ENCODE peak calls at places on chromosome 10, in nine cellular contexts. F, W, E, O, P, G, D, S and Q are unnamed samples.

GRCh38 chr10:12417341-12417740 is 68.0 kb downstream of the CAMK1D start:
- DNase-seq in O (no peak), F (no peak), E (no peak), P (no peak), D (no peak), W (no peak), G (no peak), S (no peak), Q (no peak)

GRCh38 chr10:110824152-110824441 is 47.6 kb upstream of the PDCD4 start:
- DNase-seq in P (no peak), E (no peak), D (no peak), O (no peak), G (no peak), W (no peak), S (no peak), F (no peak), Q (no peak)

GRCh38 chr10:118587881-118588651 is 7.4 kb downstream of the PRLHR start:
- DNase-seq in S (no peak), E (no peak), O (no peak), W (no peak), P (no peak), D (no peak), F (no peak), G (no peak), Q (no peak)

GRCh38 chr10:109737626-109738025 is 185.7 kb downstream of the XPNPEP1 start:
- DNase-seq in F (no peak), W (no peak), S (no peak), E (no peak), O (no peak), D (no peak), G (no peak), P (no peak), Q (no peak)

GRCh38 chr10:49597426-49598163 is 12.5 kb upstream of the SLC18A3 start:
- DNase-seq in D (no peak), G (no peak), F (no peak), W (no peak), S (no peak), P (no peak), E (no peak), O (no peak), Q (no peak)

GRCh38 chr10:47022311-47023131 is 111.3 kb downstream of the PTPN20 start:
- DNase-seq in G (no peak), F (no peak), E (no peak), D (no peak), W (no peak), S (no peak), P (peak), O (no peak), Q (no peak)

GRCh38 chr10:75972494-75973276 is 541.3 kb downstream of the LRMDA start:
- DNase-seq in G (peak), O (peak), S (no peak), D (no peak), W (peak), F (no peak), P (no peak), E (no peak), Q (no peak)

GRCh38 chr10:32199724-32200394 is 143.6 kb upstream of the KIF5B start:
- DNase-seq in G (no peak), O (no peak), E (no peak), P (no peak), S (no peak), D (no peak), W (no peak), F (no peak), Q (no peak)

GRCh38 chr10:93710333-93710909 is 8.0 kb upstream of the FRA10AC1 start:
- DNase-seq in F (no peak), W (no peak), O (no peak), E (no peak), P (no peak), G (no peak), D (no peak), S (no peak), Q (no peak)

GRCh38 chr10:86349474-86349873 is 17.1 kb downstream of the GRID1 start:
- DNase-seq in F (no peak), O (no peak), G (no peak), W (peak), D (no peak), S (peak), E (no peak), P (peak), Q (no peak)

GRCh38 chr10:4780782-4781181 is 45.2 kb upstream of the AKR1E2 start:
- DNase-seq in S (no peak), G (no peak), W (no peak), P (no peak), E (no peak), F (no peak), D (no peak), O (peak), Q (no peak)

GRCh38 chr10:123309740-123310139 is 155.5 kb downstream of the BUB3 start:
- DNase-seq in O (peak), W (no peak), P (no peak), E (no peak), F (no peak), D (no peak), S (no peak), G (no peak), Q (no peak)

GRCh38 chr10:51052152-51052551 is 22.1 kb upstream of the PRKG1 start:
- DNase-seq in F (no peak), W (no peak), P (no peak), S (no peak), G (no peak), O (no peak), E (no peak), D (no peak), Q (no peak)

GRCh38 chr10:104197364-104197763 is 34.8 kb downstream of the CFAP43 start:
- DNase-seq in S (no peak), W (no peak), O (no peak), F (no peak), D (no peak), G (no peak), P (no peak), E (no peak), Q (no peak)

GRCh38 chr10:71597821-71598498 is 121.6 kb downstream of the C10orf105 start:
- DNase-seq in W (no peak), G (no peak), F (no peak), P (peak), O (peak), E (peak), D (peak), S (no peak), Q (no peak)

GRCh38 chr10:43865275-43866135 is 216.8 kb upstream of the ZNF32 start:
- DNase-seq in G (no peak), F (no peak), E (no peak), S (no peak), D (no peak), W (no peak), O (no peak), P (no peak), Q (no peak)

GRCh38 chr10:88243202-88243744 is 339.8 kb downstream of the RNLS start:
- DNase-seq in S (no peak), E (no peak), O (peak), G (no peak), F (no peak), W (no peak), P (no peak), D (no peak), Q (no peak)

GRCh38 chr10:88241501-88241900 is 341.6 kb downstream of the RNLS start:
- DNase-seq in D (no peak), F (no peak), G (no peak), P (no peak), E (no peak), S (no peak), W (no peak), O (no peak), Q (no peak)

GRCh38 chr10:88244781-88245350 is 338.3 kb downstream of the RNLS start:
- DNase-seq in F (no peak), P (no peak), D (no peak), W (no peak), G (no peak), E (no peak), S (no peak), O (no peak), Q (no peak)

GRCh38 chr10:88245974-88246511 is 337.1 kb downstream of the RNLS start:
- DNase-seq in G (peak), D (no peak), O (peak), F (no peak), E (no peak), S (no peak), W (peak), P (no peak), Q (peak)

DNA sequence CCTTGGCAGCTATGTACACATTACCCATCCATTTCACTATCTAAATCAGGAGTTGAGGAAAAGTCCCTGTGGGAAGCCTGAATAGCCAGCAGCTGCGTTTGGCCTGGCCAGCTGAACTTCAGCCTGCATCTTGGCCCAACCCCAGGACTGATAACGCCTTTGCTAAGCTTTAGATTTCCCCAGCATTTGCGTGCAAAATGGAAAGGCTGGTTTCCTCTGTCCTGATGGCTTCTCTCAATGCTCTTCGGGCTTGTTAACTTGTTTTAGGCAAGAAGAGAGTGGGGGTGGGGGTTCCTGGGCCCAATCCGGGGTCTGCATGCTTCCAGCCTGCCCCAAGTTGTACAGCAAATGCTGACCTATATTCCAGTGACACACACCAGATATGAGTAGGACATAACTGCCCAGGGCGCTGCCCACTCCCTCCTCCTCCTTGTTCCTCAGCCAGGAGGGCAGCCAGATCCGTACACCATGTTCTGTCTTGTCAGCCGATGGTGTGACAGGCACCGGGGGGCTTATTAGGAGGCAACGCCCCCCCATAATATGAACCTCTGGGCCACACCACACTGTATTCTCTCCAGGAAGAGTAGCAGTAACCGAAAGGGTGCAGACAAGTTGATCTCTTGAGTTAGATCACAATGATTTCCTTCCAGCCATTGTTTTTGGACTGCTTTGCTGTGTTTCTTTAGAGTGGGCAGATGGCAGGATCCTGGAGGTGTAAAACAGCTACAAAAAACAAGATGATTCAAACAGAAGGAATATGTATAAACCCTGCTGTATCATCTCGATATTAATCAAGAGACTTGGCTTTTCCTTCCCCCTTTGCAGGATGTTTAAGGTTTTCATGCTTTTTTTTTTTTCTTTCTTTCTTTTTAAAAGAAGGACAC is 339.0 kb downstream of the RNLS start:
- DNase-seq in P (peak), D (peak), S (no peak), F (no peak), G (peak), W (peak), O (peak), E (no peak), Q (no peak)
- H3K4me3 ChIP-seq in P (peak), D (peak), S (no peak), F (no peak), G (no peak), W (no peak), O (no peak), E (peak), Q (no peak)

GRCh38 chr10:129335396-129335795 is 131.6 kb upstream of the MGMT start:
- DNase-seq in W (no peak), O (no peak), F (no peak), D (no peak), S (no peak), E (no peak), P (no peak), G (no peak), Q (no peak)

GRCh38 chr10:129335942-129336341 is 131.1 kb upstream of the MGMT start:
- DNase-seq in S (no peak), E (no peak), G (no peak), W (no peak), P (no peak), F (no peak), D (no peak), O (no peak), Q (no peak)

GRCh38 chr10:129329375-129330040 is 137.5 kb upstream of the MGMT start:
- DNase-seq in G (no peak), F (no peak), D (no peak), O (no peak), S (no peak), E (no peak), W (no peak), P (no peak), Q (no peak)

GRCh38 chr10:129334326-129334725 is 132.7 kb upstream of the MGMT start:
- DNase-seq in F (no peak), D (no peak), P (no peak), G (no peak), E (no peak), S (no peak), W (no peak), O (no peak), Q (no peak)

GRCh38 chr10:129332476-129332875 is 134.6 kb upstream of the MGMT start:
- DNase-seq in D (no peak), G (no peak), F (no peak), P (no peak), O (no peak), S (peak), E (no peak), W (peak), Q (no peak)
- TF ChIP-seq CTCF in D (peak), G (peak), F (peak), P (peak), O (no peak), S (no peak), E (peak), W (peak), Q (no peak)

GRCh38 chr10:79264942-79265341 is 82.3 kb upstream of the PPIF start:
- DNase-seq in O (peak), E (no peak), F (no peak), S (no peak), G (peak), D (peak), P (peak), W (no peak), Q (no peak)

GRCh38 chr10:79266092-79266491 is 81.2 kb upstream of the PPIF start:
- DNase-seq in W (no peak), E (peak), F (no peak), S (no peak), G (no peak), D (no peak), O (peak), P (no peak), Q (no peak)

GRCh38 chr10:79267449-79267848 is 79.8 kb upstream of the PPIF start:
- DNase-seq in P (no peak), D (no peak), O (no peak), E (no peak), G (no peak), S (no peak), W (no peak), F (no peak), Q (no peak)

GRCh38 chr10:79268100-79268670 is 79.1 kb upstream of the PPIF start:
- DNase-seq in W (no peak), S (no peak), O (peak), P (no peak), D (no peak), G (peak), F (no peak), E (no peak), Q (no peak)

GRCh38 chr10:79266543-79267312 is 80.5 kb upstream of the PPIF start:
- DNase-seq in P (peak), S (no peak), O (peak), D (peak), G (peak), F (no peak), E (peak), W (no peak), Q (peak)
- H3K4me3 ChIP-seq in P (no peak), S (no peak), O (no peak), D (peak), G (no peak), F (no peak), E (no peak), W (no peak), Q (no peak)

DNA sequence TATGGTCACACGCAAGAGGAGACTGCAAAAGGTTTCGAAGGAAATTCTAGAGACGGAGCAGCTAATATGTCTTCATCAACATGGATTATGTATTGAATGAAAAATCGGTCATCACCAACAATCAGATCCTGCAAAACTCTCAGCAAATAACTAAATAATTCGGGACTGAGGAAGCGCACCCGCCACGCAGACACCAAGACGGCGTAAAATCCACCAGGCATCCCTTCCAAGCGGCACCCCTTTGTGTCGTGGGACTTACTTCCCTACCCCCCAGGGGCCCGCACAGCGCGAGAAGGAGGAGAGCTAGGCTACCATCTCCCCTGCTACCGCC is 749 bp downstream of the ARL3 start:
- DNase-seq in D (no peak), S (no peak), F (no peak), O (no peak), G (no peak), E (no peak), W (no peak), P (no peak), Q (no peak)
- TF ChIP-seq CTCF in D (no peak), S (peak), F (no peak), O (peak), G (no peak), E (no peak), W (no peak), P (no peak), Q (no peak)

GRCh38 chr10:129598413-129598812 is 131.4 kb downstream of the MGMT start:
- DNase-seq in G (no peak), D (no peak), O (no peak), S (no peak), F (no peak), P (no peak), W (no peak), E (no peak), Q (no peak)
- H3K4me3 ChIP-seq in G (no peak), D (no peak), O (no peak), S (no peak), F (no peak), P (no peak), W (no peak), E (no peak), Q (no peak)

DNA sequence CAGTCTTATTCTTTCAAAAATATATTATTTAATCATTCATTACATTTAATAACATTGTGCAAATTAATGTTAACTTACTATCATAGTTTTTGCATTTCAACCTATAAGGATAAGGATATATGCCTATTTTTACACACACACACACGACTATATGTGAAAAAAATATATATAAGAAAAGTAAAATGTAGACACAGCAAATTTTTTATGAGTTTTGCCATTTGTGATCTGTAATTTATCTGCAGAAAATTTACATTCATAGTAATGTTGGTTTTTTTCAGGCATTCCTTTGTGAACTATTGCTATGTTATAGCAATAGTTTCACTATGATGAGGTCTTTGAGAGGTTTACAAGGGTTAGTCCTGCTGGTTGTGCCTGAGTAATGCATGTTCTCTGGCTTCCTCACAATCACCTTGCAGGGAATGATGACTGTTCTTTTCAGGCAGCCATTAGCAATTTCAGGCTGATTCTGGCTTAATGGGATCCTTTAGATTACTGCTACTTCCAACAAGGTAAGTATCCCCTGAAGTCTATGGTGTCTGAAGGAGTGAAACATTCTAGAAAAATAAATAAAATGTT is 183.7 kb upstream of the CDK1 start:
- DNase-seq in F (no peak), D (no peak), O (peak), S (peak), W (no peak), P (no peak), G (peak), E (no peak), Q (no peak)
- TF ChIP-seq CTCF in F (no peak), D (no peak), O (peak), S (no peak), W (no peak), P (no peak), G (peak), E (no peak), Q (no peak)

DNA sequence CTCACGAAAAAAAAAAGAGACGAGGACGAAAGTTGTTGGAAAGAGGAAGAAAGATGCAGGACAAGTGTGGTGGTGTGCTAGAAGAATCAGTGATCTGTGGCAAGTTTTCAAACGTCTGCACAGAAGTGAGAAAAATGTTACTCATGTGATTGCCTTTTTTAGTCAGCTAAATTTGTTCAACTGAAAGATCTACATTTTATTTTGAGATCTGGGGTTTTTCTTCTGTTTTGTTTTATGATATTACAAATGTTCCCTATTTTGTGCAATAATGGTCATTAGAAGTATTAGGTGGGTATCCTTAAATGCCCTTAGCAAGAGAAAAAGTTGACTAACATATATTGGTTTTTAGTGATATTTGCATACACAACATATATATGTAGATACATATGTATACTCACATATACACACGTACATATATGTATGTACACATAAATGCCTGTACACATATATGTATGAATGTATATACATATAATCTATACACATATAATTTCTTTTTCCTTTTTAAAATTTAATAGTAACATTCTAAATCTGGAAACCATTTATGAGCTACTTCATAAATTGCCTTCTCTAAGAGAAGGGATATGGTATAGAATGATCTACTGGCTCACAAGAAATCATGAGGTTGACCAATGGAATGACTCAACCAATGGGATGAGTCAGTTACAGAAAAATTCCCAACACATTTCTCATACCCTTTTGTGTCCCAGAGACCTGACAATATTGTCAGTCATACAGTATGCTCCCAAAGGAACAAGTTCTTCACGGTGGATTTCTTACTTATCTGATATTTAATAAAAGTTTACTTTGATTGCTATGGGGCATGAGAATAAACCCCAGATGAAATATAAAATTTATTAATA is 38.4 kb downstream of the SLC39A12 start:
- DNase-seq in G (peak), P (no peak), S (peak), W (no peak), O (peak), D (no peak), F (no peak), E (no peak), Q (peak)
- H3K4me3 ChIP-seq in G (no peak), P (no peak), S (no peak), W (no peak), O (no peak), D (no peak), F (no peak), E (no peak), Q (no peak)

DNA sequence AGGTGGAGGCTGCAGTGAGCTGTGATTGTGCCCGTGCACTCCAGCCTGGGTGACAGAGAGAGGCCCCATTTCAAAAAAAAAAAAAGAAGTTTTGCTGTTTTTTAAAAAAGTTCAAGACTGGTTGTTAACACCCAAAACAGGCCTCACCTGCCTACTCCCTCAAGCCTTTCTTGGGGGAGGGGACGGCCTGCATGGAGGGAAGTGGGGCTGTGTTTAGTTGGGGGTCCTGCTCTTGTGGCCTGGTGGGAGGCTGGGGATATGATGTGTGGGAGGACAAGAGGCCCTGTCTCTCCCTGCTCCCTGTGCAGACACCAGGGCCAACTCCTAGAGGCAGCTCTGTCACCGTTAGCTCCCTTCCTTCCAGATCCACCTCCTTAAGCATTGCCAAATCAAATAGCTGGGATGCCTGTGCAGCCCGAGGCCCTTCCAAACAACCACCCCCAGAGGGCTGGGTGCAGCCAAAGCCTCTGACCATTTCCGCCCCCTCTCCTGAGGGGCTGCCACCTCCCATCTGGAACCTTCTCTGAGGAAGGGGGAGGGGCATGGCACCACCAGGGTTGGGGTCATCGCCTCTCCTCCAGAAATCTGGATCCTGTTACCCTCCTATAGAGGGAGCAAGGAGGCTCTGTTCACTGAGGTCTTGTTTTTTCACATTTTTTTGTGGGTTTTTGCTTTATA is 32.9 kb upstream of the ANKRD2 start:
- DNase-seq in P (peak), S (no peak), W (no peak), E (no peak), F (no peak), G (peak), O (peak), D (no peak), Q (peak)
- TF ChIP-seq CTCF in P (no peak), S (no peak), W (peak), E (no peak), F (no peak), G (peak), O (peak), D (peak), Q (peak)